ENCODE peak calls at places on chromosomes 3 and 15, in four cellular contexts. N is brain microvascular endothelial cell; X is CD8-positive, alpha-beta T cell; S is gastrocnemius medialis. G is an unnamed sample.

GRCh38 chr15:76184640-76185020 is 124.8 kb downstream of the TMEM266 start:
- DNase-seq in N (no peak), X (no peak), S (no peak), G (no peak)

GRCh38 chr15:92989469-92989868 is 89.3 kb downstream of the CHD2 start:
- DNase-seq in N (no peak), X (no peak), S (no peak), G (no peak)

GRCh38 chr3:183260167-183260904 is 7.3 kb downstream of the B3GNT5 start:
- DNase-seq in N (no peak), X (no peak), S (no peak), G (peak; percentile 69)

GRCh38 chr3:186630950-186631624 is 9.1 kb upstream of the FETUB start:
- DNase-seq in N (no peak), X (no peak), S (no peak), G (no peak)

GRCh38 chr3:139418144-139418543 is 28.7 kb upstream of the COPB2 start:
- DNase-seq in N (no peak), X (no peak), S (no peak), G (no peak)

GRCh38 chr3:79515072-79515471 is 252.7 kb downstream of the ROBO1 start:
- DNase-seq in N (no peak), X (no peak), S (no peak), G (peak; percentile 92)

GRCh38 chr3:145704020-145704419 is 457.0 kb downstream of the PLOD2 start:
- DNase-seq in N (no peak), X (no peak), S (no peak), G (peak; percentile 57)

GRCh38 chr3:154188846-154189245 is 67.7 kb downstream of the ARHGEF26 start:
- DNase-seq in N (no peak), X (no peak), S (no peak), G (peak; percentile 43)

GRCh38 chr3:174403831-174404230 is 455.3 kb upstream of the NAALADL2 start:
- DNase-seq in N (no peak), X (no peak), S (no peak), G (no peak)

GRCh38 chr3:39118079-39118478 is 10.6 kb downstream of the TTC21A start:
- DNase-seq in N (no peak), X (no peak), S (no peak), G (no peak)

GRCh38 chr3:15973930-15974329 is 176.2 kb upstream of the ANKRD28 start:
- DNase-seq in N (no peak), X (no peak), S (no peak), G (no peak)

GRCh38 chr3:58260261-58260731 is 22.7 kb downstream of the ABHD6 start:
- DNase-seq in N (peak; percentile 86), X (no peak), S (no peak), G (no peak)

GRCh38 chr3:151305081-151305777 is 11.4 kb downstream of the GPR87 start:
- DNase-seq in N (peak; percentile 95), X (no peak), S (no peak), G (peak; percentile 96)

GRCh38 chr3:95154775-95155174 is 1091.9 kb downstream of the NSUN3 start:
- DNase-seq in N (peak; percentile 31), X (no peak), S (no peak), G (no peak)

GRCh38 chr3:192516850-192517249 is 210.5 kb downstream of the FGF12 start:
- DNase-seq in N (no peak), X (no peak), S (no peak), G (no peak)

GRCh38 chr3:192514081-192514753 is 213.1 kb downstream of the FGF12 start:
- DNase-seq in N (no peak), X (no peak), S (no peak), G (peak; percentile 9)

GRCh38 chr3:192515661-192516040 is 211.7 kb downstream of the FGF12 start:
- DNase-seq in N (no peak), X (no peak), S (no peak), G (no peak)

DNA sequence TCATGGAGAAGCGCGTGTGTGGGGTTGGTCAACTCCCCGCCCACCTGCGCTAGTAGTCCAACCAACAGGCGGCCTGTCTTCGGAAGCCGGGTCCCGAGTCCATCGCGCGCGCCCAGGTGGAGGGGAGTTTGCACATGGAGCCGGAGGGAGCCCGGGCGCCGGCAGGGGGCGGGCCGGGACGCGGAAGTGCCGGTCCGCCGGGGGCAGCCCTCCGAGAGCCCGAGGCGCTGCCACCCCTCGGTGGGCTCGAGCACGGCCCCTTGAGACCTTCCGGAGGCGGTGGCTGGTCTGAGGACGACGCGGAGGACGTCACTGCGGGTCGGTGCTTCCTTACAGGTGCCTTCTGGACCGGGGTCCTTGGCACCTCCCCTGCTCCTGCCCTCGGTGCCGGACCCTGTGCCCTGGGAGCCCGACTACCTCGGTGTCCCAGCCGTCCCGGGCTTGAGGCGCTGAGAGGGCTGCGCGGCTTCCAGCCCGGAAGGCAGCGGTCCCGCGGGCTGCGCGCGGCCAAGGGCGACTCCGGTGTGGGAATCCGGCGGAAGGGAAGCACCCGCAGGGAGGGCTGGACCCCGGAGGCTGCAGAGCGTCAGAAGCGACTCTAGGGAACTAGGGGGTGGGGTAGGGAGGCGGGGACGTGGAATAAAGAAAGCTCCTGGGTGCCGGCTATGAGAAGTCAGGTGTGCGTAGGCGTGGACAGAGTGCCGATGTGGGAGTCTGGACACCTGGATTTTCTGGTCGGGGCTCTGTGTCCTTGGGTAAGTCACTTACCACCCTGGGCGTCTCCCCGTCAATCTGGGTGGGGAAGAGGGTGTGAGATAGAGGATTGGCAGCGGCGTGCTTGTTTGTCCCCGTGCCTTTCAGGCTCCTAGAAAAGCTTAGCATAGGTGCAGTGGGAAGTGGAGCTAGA is 212.3 kb downstream of the FGF12 start:
- DNase-seq in N (no peak), X (no peak), S (no peak), G (no peak)
- TF ChIP-seq CTCF in N (no peak), X (no peak), S (peak; percentile 10), G (no peak)

GRCh38 chr3:61442696-61443095 is 118.7 kb upstream of the PTPRG start:
- DNase-seq in N (peak; percentile 33), X (no peak), S (no peak), G (peak; percentile 34)
- H3K4me3 ChIP-seq in N (no peak overlapping the region), X (no peak overlapping the region), S (no peak overlapping the region), G (no peak overlapping the region)

DNA sequence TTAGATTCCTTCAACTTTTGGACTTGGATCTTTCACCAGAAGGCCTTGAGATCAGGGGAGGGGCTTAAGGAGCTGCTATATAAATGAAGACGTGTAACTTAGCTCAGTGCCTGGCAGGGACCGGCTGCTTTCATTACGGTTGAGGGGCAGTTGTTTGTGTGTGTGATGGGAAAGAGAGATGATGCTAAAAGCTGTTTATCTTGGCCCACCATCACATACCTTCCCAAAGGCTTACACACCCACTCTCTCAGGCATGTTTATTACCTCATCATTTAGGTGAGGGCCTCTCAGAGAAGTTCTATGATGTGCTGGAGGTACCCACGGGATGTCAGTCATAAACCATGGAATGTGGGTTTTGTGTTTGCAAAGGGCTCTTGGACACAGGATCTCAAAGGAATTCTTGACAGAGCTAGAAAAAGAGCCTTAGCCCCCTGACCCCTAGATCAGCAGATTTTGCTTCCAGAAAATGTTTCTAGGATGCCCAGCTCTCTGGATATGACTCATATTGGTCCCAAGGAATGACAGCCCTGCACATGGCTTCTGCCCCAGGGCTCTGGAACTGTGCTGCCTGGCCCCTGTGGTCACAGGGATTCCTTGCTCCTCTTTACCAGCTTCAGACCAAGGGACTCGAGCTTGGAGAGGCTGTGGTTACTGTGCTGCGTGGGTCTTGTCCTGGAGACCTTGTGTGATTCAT is 15.9 kb upstream of the SMAD3 start:
- DNase-seq in N (peak; percentile 89), X (no peak), S (no peak), G (peak; percentile 82)
- TF ChIP-seq CTCF in N (no peak), X (no peak), S (no peak), G (no peak)

GRCh38 chr3:20054549-20054987 is 14.3 kb downstream of the KAT2B start:
- DNase-seq in N (peak; percentile 52), X (peak; percentile 46), S (peak; percentile 89), G (peak; percentile 78)
- H3K4me3 ChIP-seq in N (no peak overlapping the region), X (no peak overlapping the region), S (no peak overlapping the region), G (no peak overlapping the region)

DNA sequence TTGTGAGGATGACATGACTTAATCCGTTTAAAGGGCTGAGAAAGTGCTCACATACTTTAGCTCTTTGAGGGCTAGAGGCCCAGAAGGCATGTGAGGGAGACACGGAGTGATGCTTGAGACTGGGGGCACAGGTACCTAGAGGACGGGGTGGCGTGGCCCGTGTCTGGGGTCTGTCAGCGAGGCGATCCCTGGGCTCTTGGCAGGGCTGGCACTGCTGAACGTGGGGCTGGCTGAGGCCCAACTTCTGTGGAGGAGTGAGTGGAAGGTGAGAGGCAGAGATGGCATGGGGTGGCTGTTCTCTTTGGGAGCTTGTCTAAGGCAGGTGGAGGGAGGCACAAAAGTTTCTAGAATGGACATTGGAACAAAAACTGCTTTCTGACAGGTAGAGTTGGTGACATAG is 9.5 kb downstream of the SEMA4B start:
- DNase-seq in N (no peak), X (no peak), S (no peak), G (no peak)
- TF ChIP-seq CTCF in N (no peak), X (no peak), S (no peak), G (no peak)